ENCODE peak calls at places on chromosomes 11 and 22, in eight cellular contexts. Z is coronary artery, F is fibroblast of lung, W is heart right ventricle, A is MM.1S, T is kidney epithelial cell, L is neural progenitor cell, P is uterus. X is an unnamed sample.

GRCh38 chr11:70862093-70862492 is 390.3 kb downstream of the SHANK2 start:
- DNase-seq in P (no peak), Z (no peak), F (no peak), L (peak), W (no peak), A (no peak), T (no peak), X (no peak)

GRCh38 chr11:108370315-108370714 is 97.0 kb downstream of the C11orf65 start:
- DNase-seq in Z (no peak), L (no peak), W (no peak), F (no peak), A (no peak), P (no peak), T (no peak), X (no peak)

GRCh38 chr11:6618117-6619020 is 853 bp downstream of the TPP1 start:
- DNase-seq in Z (no peak), A (no peak), T (no peak), W (no peak), F (peak), P (peak), L (no peak), X (peak)

GRCh38 chr22:48055827-48056226 is 1293.4 kb downstream of the TBC1D22A start:
- DNase-seq in F (peak), A (no peak), P (no peak), T (no peak), L (no peak), W (no peak), Z (peak), X (no peak)

GRCh38 chr11:57205046-57205671 is 23.4 kb downstream of the LRRC55 start:
- DNase-seq in W (peak), P (no peak), Z (no peak), L (no peak), A (no peak), T (no peak), F (peak), X (no peak)

GRCh38 chr11:25734592-25735211 is 597.2 kb upstream of the ANO3 start:
- DNase-seq in F (peak), A (peak), W (no peak), Z (no peak), T (peak), L (peak), P (no peak), X (no peak)

GRCh38 chr11:100629671-100630070 is 57.4 kb upstream of the ARHGAP42 start:
- DNase-seq in Z (no peak), T (no peak), P (no peak), W (no peak), A (no peak), F (no peak), L (no peak), X (no peak)

GRCh38 chr11:70430671-70431574 is 32.6 kb downstream of the CTTN start:
- DNase-seq in T (no peak), W (no peak), L (no peak), Z (no peak), P (no peak), A (no peak), F (no peak), X (no peak)

GRCh38 chr11:118304227-118304808 is at the start of gene CD3E:
- DNase-seq in T (no peak), Z (no peak), A (peak), P (no peak), L (no peak), W (no peak), F (no peak), X (no peak)

GRCh38 chr22:49527611-49528419 is 299.9 kb downstream of the BRD1 start:
- DNase-seq in W (no peak), L (no peak), P (no peak), F (no peak), Z (no peak), T (no peak), A (no peak), X (no peak)

DNA sequence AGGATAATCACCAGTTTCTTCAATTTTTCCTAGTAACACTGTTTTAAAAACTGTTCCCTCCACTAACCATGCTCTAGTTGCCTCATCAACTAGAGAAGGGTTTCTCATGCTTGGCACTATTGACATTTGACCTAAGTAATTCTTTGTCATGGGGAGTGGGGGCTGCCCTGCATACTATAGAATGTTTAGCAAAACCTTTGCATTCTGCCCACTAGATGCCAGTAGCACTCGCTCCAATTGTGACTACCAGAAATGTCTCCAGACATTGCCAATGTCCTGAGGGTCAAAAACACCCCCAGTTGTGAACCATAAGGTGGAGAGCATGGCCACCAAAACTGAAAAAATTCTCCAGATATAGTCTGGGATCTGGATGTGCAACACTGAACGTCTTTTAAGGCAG is 27.6 kb upstream of the BMAL1 start:
- DNase-seq in T (no peak), P (no peak), F (no peak), A (peak), W (no peak), Z (no peak), L (peak), X (no peak)
- TF ChIP-seq CTCF in T (peak), P (no peak), F (no peak), A (peak), W (peak), Z (no peak), L (peak), X (peak)

GRCh38 chr11:107018274-107018901 is at the start of gene GUCY1A2:
- DNase-seq in F (peak), A (peak), Z (no peak), W (peak), P (peak), L (peak), T (no peak), X (no peak)

GRCh38 chr11:107014871-107015270 is 3.4 kb downstream of the GUCY1A2 start:
- DNase-seq in Z (no peak), F (peak), W (no peak), L (no peak), T (no peak), A (no peak), P (no peak), X (no peak)

GRCh38 chr11:107017433-107018227 is 646 bp downstream of the GUCY1A2 start:
- DNase-seq in A (peak), W (peak), F (peak), L (peak), P (peak), Z (peak), T (no peak), X (no peak)

GRCh38 chr11:107017104-107017432 is 1.2 kb downstream of the GUCY1A2 start:
- DNase-seq in A (no peak), P (no peak), Z (no peak), T (no peak), L (no peak), W (no peak), F (no peak), X (no peak)

GRCh38 chr11:107018902-107019493 is 722 bp upstream of the GUCY1A2 start:
- DNase-seq in L (peak), Z (peak), A (no peak), P (peak), W (peak), F (peak), T (no peak), X (no peak)
- H3K4me3 ChIP-seq in L (peak), Z (peak), A (peak), P (peak), W (peak), F (peak), T (peak), X (peak)

GRCh38 chr22:38046070-38046748 is 11.0 kb upstream of the PICK1 start:
- DNase-seq in W (no peak), F (no peak), Z (no peak), T (no peak), L (peak), A (no peak), P (no peak), X (no peak)

GRCh38 chr22:38038890-38039812 is 18.1 kb upstream of the PICK1 start:
- DNase-seq in W (peak), F (no peak), P (no peak), A (no peak), Z (no peak), T (no peak), L (no peak), X (no peak)

GRCh38 chr22:38040953-38041759 is 16.0 kb upstream of the PICK1 start:
- DNase-seq in T (no peak), W (no peak), P (no peak), L (no peak), A (no peak), F (peak), Z (no peak), X (no peak)

GRCh38 chr22:38041760-38042584 is 15.2 kb upstream of the PICK1 start:
- DNase-seq in T (no peak), Z (no peak), W (no peak), L (no peak), A (no peak), P (no peak), F (no peak), X (no peak)

DNA sequence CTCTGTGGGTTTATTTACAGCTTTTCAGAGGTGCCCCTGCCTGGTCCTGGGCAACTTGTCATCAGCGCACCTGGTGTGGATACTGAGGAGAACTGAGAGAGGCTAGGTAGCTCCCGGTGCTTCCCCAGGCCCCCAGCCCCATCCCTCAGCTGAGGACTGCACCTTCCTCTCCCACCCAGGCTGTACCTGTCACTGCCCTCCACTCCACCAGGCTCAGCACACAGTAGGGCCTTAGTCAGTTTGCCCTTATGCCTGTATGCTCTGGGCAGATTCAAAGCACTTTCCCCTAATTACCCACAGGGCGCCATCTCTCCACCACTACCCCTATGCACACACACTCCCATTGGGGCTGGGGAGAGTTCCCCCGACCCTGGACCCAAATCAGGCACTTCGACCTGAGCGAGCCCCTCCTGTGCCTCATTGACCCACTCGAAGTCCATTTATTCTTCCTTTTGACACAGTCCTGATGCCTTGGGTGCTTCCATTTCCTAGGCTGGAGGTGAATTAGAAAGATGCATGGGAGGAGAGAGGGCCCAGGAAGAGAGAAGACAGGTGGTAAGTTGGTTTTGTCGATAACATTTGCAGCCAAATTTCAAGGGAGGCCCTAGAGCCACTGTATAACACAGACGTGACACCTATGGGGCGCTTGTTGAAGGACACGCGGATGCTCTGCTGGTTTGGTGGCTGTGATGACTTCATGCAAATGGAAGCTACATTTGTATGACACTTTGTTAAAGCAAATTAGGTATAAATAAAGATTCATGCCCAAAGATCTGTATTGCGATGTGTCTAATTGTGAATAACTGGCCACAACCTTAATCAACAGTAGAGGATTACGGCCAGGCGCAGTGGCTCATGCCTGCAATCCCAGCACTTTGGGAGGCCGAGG is 13.8 kb upstream of the PICK1 start:
- DNase-seq in T (no peak), W (no peak), F (no peak), Z (no peak), A (no peak), P (no peak), L (no peak), X (no peak)
- TF ChIP-seq CTCF in T (no peak), W (no peak), F (no peak), Z (no peak), A (no peak), P (no peak), L (no peak), X (no peak)

DNA sequence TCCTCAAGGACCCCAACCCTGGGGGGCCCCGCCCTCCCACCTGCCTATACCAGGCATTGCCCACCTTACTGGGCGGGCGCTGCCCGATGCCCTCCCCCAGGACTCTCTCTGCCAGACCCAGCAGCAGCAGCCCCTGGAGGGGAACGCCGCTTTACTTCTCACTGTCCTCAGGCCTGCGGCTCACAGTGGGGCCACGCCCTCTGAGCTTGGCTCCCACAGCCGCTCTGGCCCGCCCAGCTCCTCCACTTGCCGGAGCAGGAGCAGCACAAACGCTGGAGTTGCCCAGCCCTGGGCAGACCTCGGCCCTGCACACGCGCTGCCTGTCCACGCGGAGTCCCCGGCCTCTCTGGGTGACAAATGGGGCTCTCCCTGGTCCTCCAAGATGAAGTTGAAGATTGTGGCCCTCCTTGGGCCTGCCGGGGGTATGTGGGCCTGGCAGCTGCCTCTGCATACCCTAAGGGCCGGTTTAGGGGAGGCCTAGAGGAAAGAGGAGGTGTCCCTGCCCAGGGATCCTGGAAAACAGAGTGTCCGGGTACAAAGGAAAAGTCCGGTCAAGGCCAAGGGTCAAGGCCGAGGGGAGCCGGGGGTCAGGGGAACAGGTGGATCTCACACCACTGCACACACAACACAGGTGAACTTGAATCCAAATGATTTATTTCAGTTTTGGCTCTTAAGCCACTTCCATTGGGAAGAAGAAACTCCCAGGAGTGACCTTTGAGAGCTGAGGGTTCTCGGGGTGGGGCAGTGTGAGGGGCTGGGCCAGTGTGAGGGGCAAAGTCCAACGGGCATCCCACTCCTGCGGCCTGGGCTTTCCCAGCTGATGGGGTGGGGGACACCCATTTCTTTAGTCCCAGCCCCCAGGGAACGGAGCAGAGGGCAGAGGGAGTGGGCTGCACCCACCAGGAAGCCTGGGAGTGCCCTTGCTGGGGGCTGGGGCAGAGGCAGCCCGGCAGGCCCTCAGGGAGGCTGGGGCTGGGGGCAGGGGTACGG is 674 bp upstream of the BAIAP2L2 start:
- DNase-seq in A (no peak), Z (no peak), T (peak), W (no peak), L (peak), F (no peak), P (no peak), X (no peak)
- H3K4me3 ChIP-seq in A (no peak), Z (no peak), T (peak), W (no peak), L (no peak), F (no peak), P (no peak), X (no peak)

DNA sequence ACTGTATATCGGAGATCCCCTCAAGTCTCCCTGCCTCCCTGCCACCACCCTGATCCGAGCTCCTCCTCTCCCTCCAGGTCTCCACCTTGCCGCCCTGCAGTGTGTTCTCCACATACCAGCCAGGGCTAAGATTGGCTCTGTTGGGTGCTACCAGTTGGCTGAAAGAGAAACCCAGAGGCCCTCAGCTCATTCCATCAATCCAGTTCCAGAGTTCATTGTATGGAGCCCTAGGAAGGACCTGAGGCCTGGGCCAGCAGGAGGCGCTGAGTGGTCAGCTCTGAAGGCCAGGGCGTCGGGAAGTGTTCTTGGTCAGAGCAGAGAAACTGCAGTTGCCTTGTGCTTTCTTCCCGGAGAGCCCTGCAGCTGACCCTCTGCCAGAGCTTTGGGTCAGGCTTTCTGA is 2.2 kb upstream of the TOP3B start:
- DNase-seq in P (no peak), W (no peak), A (no peak), Z (no peak), T (no peak), F (no peak), L (peak), X (no peak)
- TF ChIP-seq CTCF in P (no peak), W (no peak), A (peak), Z (no peak), T (peak), F (peak), L (peak), X (peak)

GRCh38 chr22:17980013-17980510 is 44.3 kb downstream of the MICAL3 start:
- DNase-seq in Z (no peak), P (no peak), L (no peak), A (no peak), F (no peak), T (no peak), W (no peak), X (no peak)
- H3K4me3 ChIP-seq in Z (peak), P (no peak), L (no peak), A (no peak), F (no peak), T (no peak), W (no peak), X (no peak)

DNA sequence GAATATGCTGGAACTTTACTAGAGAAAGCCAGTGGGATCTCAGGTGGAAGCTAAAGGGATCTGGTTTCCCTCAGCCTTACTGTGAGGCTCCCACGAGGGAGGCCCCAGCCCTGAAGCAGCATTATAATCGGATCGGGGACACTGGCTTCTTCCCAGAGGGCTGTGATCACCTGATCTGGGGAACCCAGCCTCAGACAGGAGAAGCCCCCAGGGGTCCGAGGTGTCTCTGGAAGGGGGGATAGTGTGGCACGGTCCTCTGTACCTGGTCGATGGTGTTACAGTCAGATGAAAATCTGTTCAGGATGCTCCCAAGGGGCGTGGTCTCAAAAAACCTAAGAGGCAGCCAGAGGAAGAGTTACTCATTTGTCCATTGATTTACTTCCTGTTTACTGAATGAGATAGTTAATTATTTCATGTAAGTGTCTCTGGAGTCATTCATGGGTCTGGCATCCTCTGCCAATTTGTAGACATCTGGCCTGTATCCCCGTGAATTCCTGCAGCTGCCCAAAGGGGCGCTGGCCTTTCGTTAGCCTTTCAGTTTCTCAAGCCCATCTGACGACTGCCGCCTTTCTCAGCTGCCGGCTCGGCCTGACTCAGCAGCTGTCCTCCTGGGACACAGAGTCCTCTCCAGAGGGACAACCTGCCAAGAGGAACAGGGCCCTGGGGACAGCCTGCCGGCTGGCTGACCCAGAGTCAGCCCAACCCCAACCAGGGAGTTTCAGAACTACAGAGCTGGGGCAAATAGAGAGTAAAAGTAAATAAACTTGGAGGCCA is 17.0 kb upstream of the KCNJ11 start:
- DNase-seq in T (no peak), F (peak), W (peak), A (peak), P (peak), Z (peak), L (peak), X (no peak)
- TF ChIP-seq CTCF in T (no peak), F (peak), W (peak), A (peak), P (no peak), Z (no peak), L (peak), X (peak)

GRCh38 chr22:38982008-38982927 is at the start of gene APOBEC3B:
- DNase-seq in A (peak), F (peak), T (peak), L (peak), W (peak), Z (peak), P (peak), X (peak)
- H3K4me3 ChIP-seq in A (peak), F (peak), T (peak), L (no peak), W (peak), Z (peak), P (peak), X (peak)

DNA sequence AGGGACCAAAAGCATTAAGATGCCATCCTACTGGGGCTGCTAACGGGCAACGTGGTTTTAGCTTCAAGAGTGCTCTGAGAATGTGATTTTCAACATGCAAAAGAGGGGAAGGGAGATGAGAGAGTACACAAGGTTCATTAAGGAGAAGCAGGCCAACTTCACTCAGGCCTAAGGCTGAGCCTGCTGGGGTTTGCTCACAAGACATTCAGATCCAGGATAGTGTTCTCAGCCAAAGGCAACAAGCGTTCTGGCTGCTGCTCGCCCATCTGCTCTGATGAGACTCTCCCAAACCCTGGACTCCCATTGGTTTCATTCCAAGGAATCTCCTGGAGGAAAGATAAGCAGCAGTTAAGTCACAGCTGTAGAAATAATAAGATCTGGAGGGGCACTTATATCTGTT is 23.6 kb upstream of the UPB1 start:
- DNase-seq in T (no peak), F (peak), P (peak), A (no peak), Z (no peak), L (no peak), W (peak), X (no peak)
- TF ChIP-seq CTCF in T (no peak), F (no peak), P (no peak), A (no peak), Z (no peak), L (no peak), W (no peak), X (no peak)

X was measured in retinal pigment epithelial cell.